ENCODE peak calls at places on chromosomes 7 and 10, in nine cellular contexts. U, E, L, R, Z, X, K, T and W are unnamed samples.

GRCh38 chr7:46244752-46245151 is 323.7 kb upstream of the IGFBP3 start:
- DNase-seq in U (no peak), E (no peak), L (peak), R (no peak), Z (no peak), X (no peak), K (no peak), T (no peak), W (peak)

GRCh38 chr7:77989981-77990566 is 191.5 kb downstream of the PHTF2 start:
- DNase-seq in U (peak), E (peak), L (no peak), R (peak), Z (no peak), X (peak), K (no peak), T (no peak), W (no peak)

GRCh38 chr10:21732067-21732772 is 198.2 kb downstream of the MLLT10 start:
- DNase-seq in U (peak), E (no peak), L (peak), R (no peak), Z (peak), X (peak), K (peak), T (peak), W (peak)

GRCh38 chr7:6338551-6339274 is 66.3 kb upstream of the CYTH3 start:
- DNase-seq in U (no peak), E (no peak), L (no peak), R (no peak), Z (no peak), X (no peak), K (no peak), T (no peak), W (no peak)

GRCh38 chr10:49076741-49077521 is 38.4 kb downstream of the VSTM4 start:
- DNase-seq in U (no peak), E (peak), L (no peak), R (no peak), Z (no peak), X (no peak), K (no peak), T (no peak), W (no peak)

GRCh38 chr7:79515358-79515757 is 61.9 kb upstream of the MAGI2 start:
- DNase-seq in U (no peak), E (no peak), L (no peak), R (no peak), Z (no peak), X (no peak), K (no peak), T (no peak), W (no peak)

GRCh38 chr7:89770156-89770555 is 384.1 kb upstream of the STEAP1 start:
- DNase-seq in U (no peak), E (no peak), L (no peak), R (no peak), Z (no peak), X (no peak), K (no peak), T (no peak), W (no peak)

GRCh38 chr10:124667425-124668130 is 76.6 kb downstream of the FAM53B start:
- DNase-seq in U (no peak), E (peak), L (no peak), R (no peak), Z (no peak), X (no peak), K (no peak), T (no peak), W (no peak)

GRCh38 chr7:106111671-106112117 is 418 bp downstream of the SYPL1 start:
- DNase-seq in U (no peak), E (no peak), L (peak), R (no peak), Z (peak), X (no peak), K (peak), T (peak), W (peak)

GRCh38 chr10:14588084-14588937 is 186.4 kb downstream of the FAM107B start:
- DNase-seq in U (peak), E (no peak), L (peak), R (no peak), Z (no peak), X (no peak), K (peak), T (peak), W (peak)

GRCh38 chr10:80571352-80571751 is 33.6 kb downstream of the SH2D4B start:
- DNase-seq in U (no peak), E (no peak), L (no peak), R (no peak), Z (no peak), X (no peak), K (no peak), T (no peak), W (no peak)

GRCh38 chr7:69817096-69817495 is 218.8 kb downstream of the AUTS2 start:
- DNase-seq in U (no peak), E (no peak), L (peak), R (no peak), Z (no peak), X (no peak), K (peak), T (no peak), W (peak)

GRCh38 chr7:92832623-92833023 is 3.8 kb downstream of the CDK6 start:
- DNase-seq in U (no peak), E (no peak), L (no peak), R (peak), Z (no peak), X (no peak), K (no peak), T (no peak), W (no peak)

GRCh38 chr10:93218386-93218785 is 144.7 kb downstream of the CYP26A1 start:
- DNase-seq in U (no peak), E (no peak), L (no peak), R (no peak), Z (no peak), X (no peak), K (no peak), T (no peak), W (no peak)

GRCh38 chr10:109504401-109504800 is 418.9 kb downstream of the XPNPEP1 start:
- DNase-seq in U (no peak), E (no peak), L (no peak), R (no peak), Z (no peak), X (no peak), K (no peak), T (no peak), W (peak)

GRCh38 chr10:96919785-96920425 is 87.8 kb downstream of the LCOR start:
- DNase-seq in U (no peak), E (no peak), L (peak), R (peak), Z (no peak), X (no peak), K (no peak), T (no peak), W (peak)

GRCh38 chr7:44184221-44184873 is 4.9 kb downstream of the GCK start:
- DNase-seq in U (no peak), E (no peak), L (peak), R (peak), Z (peak), X (peak), K (peak), T (no peak), W (peak)

GRCh38 chr10:42637648-42638052 is 720 bp downstream of the ZNF33B start:
- DNase-seq in U (no peak), E (no peak), L (no peak), R (no peak), Z (no peak), X (no peak), K (no peak), T (no peak), W (no peak)

GRCh38 chr7:105389090-105389650 is 449 bp upstream of the SRPK2 start:
- DNase-seq in U (peak), E (peak), L (peak), R (peak), Z (peak), X (peak), K (peak), T (peak), W (peak)

GRCh38 chr7:55448526-55448925 is 83.4 kb downstream of the LANCL2 start:
- DNase-seq in U (no peak), E (no peak), L (no peak), R (no peak), Z (no peak), X (no peak), K (no peak), T (no peak), W (no peak)

GRCh38 chr10:101672536-101672935 is 22.4 kb downstream of the FBXW4 start:
- DNase-seq in U (no peak), E (no peak), L (no peak), R (no peak), Z (no peak), X (no peak), K (no peak), T (no peak), W (no peak)

GRCh38 chr7:130894146-130895005 is 160.4 kb upstream of the KLF14 start:
- DNase-seq in U (no peak), E (no peak), L (peak), R (peak), Z (peak), X (peak), K (peak), T (peak), W (peak)

GRCh38 chr10:101227765-101228681 is 1.2 kb downstream of the LBX1 start:
- DNase-seq in U (peak), E (no peak), L (no peak), R (peak), Z (no peak), X (no peak), K (peak), T (no peak), W (peak)

GRCh38 chr7:96887426-96887825 is 117.9 kb upstream of the DLX6 start:
- DNase-seq in U (no peak), E (no peak), L (no peak), R (peak), Z (no peak), X (no peak), K (peak), T (no peak), W (no peak)

GRCh38 chr10:92222603-92223275 is 68.1 kb downstream of the CPEB3 start:
- DNase-seq in U (no peak), E (no peak), L (peak), R (peak), Z (peak), X (no peak), K (peak), T (no peak), W (peak)

GRCh38 chr7:157702311-157703023 is 365.7 kb downstream of the DNAJB6 start:
- DNase-seq in U (no peak), E (no peak), L (no peak), R (no peak), Z (no peak), X (no peak), K (no peak), T (no peak), W (no peak)

GRCh38 chr7:143255564-143255963 is 7.7 kb upstream of the GSTK1 start:
- DNase-seq in U (no peak), E (no peak), L (no peak), R (peak), Z (no peak), X (peak), K (no peak), T (no peak), W (no peak)

GRCh38 chr10:20898851-20899250 is 1.7 kb upstream of the NEBL start:
- DNase-seq in U (no peak), E (no peak), L (no peak), R (peak), Z (no peak), X (no peak), K (no peak), T (no peak), W (no peak)

GRCh38 chr7:105454058-105454739 is 65.5 kb upstream of the SRPK2 start:
- DNase-seq in U (no peak), E (no peak), L (peak), R (peak), Z (no peak), X (no peak), K (peak), T (no peak), W (peak)

GRCh38 chr10:15704581-15704968 is 15.1 kb downstream of the ITGA8 start:
- DNase-seq in U (no peak), E (no peak), L (peak), R (no peak), Z (no peak), X (no peak), K (peak), T (no peak), W (no peak)

DNA sequence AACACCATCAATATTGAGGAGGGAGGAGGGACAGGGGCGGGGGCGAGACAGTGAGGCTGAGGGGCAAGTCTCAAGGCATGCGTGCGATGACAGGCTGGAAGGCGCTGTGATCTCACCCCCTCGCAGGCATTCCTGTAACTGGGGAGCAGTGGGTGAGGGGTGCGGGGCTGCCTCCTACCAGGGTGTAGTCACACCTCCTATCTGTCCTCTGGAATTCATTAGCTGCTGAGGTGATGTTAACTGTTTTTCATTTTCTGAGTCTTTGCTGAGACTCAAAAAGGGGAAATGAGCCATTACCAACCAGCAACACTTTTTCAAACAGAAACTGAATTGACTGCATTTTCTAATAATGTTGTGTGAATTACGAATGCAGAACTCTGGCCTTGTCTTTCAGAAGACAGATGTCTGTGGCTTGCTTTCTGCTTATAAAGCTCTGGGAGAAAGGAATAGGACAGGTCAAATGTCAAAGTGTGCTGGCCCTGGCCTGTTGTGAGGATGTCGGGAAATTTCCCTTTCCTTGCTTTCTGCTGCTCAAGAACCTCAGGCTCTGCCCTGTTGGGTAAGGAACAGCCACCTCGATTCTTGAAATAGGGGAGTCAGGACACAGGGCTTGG is 23.7 kb upstream of the CDH23 start:
- DNase-seq in U (no peak), E (no peak), L (no peak), R (no peak), Z (no peak), X (no peak), K (no peak), T (no peak), W (peak)
- H3K9ac ChIP-seq in U (no peak), E (no peak), L (no peak), R (no peak), Z (no peak), X (peak), K (no peak), T (no peak), W (no peak)

DNA sequence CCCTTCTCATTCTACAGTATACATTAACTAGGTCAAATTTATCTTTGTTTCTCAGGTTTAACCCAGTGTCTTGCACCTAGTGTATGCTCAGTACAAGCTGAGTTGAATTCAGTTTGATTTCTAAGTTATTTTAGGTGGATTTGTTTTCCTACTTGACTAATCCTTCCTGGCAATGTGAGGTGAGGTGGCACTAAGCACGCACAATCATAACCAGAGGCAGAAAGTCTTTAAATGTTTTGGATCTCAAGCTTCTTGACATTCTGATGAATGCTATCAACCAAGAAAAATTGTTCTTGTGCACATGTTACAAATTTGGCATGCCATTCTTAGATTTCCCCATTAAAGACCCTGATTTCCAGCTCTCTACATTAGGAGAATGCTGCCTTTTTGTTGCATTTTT is 3.2 kb downstream of the BZW2 start:
- DNase-seq in U (no peak), E (no peak), L (no peak), R (peak), Z (no peak), X (no peak), K (peak), T (no peak), W (peak)
- H3K9ac ChIP-seq in U (no peak), E (no peak), L (no peak), R (no peak), Z (no peak), X (no peak), K (no peak), T (peak), W (no peak)

GRCh38 chr7:94394399-94395140 is at the start of gene COL1A2:
- DNase-seq in U (peak), E (peak), L (peak), R (no peak), Z (no peak), X (peak), K (peak), T (no peak), W (peak)

GRCh38 chr7:94395141-94396041 is 696 bp downstream of the COL1A2 start:
- DNase-seq in U (peak), E (peak), L (peak), R (peak), Z (peak), X (peak), K (peak), T (peak), W (peak)

GRCh38 chr7:94393251-94393758 is 1.4 kb upstream of the COL1A2 start:
- DNase-seq in U (peak), E (no peak), L (peak), R (no peak), Z (no peak), X (no peak), K (peak), T (no peak), W (peak)

GRCh38 chr7:94392391-94392782 is 2.3 kb upstream of the COL1A2 start:
- DNase-seq in U (no peak), E (no peak), L (no peak), R (no peak), Z (no peak), X (no peak), K (peak), T (no peak), W (peak)

DNA sequence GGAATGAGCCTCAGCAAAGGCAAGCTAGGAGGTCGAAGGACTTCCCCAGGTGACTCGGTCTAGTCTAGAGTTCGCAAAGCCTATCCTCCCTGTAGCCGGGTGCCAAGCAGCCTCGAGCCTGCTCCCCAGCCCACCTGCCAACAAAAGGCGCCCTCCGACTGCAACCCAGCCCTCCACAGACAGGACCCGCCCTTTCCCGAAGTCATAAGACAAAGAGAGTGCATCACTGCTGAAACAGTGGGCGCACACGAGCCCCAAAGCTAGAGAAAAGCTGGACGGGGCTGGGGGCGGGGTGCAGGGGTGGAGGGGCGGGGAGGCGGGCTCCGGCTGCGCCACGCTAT is 667 bp upstream of the COL1A2 start:
- DNase-seq in U (no peak), E (no peak), L (no peak), R (no peak), Z (no peak), X (no peak), K (peak), T (no peak), W (peak)
- H3K9ac ChIP-seq in U (peak), E (peak), L (peak), R (no peak), Z (no peak), X (no peak), K (peak), T (no peak), W (peak)

GRCh38 chr10:11612004-11613001 is 853 bp upstream of the USP6NL start:
- DNase-seq in U (no peak), E (peak), L (peak), R (peak), Z (no peak), X (peak), K (peak), T (no peak), W (peak)
- H3K9ac ChIP-seq in U (peak), E (peak), L (peak), R (peak), Z (peak), X (peak), K (peak), T (peak), W (peak)

GRCh38 chr7:101299511-101300464 is 21.8 kb downstream of the IFT22 start:
- DNase-seq in U (peak), E (no peak), L (no peak), R (no peak), Z (no peak), X (no peak), K (peak), T (no peak), W (no peak)
- H3K9ac ChIP-seq in U (peak), E (no peak), L (no peak), R (no peak), Z (no peak), X (no peak), K (no peak), T (peak), W (no peak)